ENCODE peak calls at places on chromosomes 4 and X, in four cellular contexts. X, L, Z and E are unnamed samples.

GRCh38 chr4:73648478-73648877 is 28.2 kb upstream of the RASSF6 start:
- DNase-seq in X (no peak), L (no peak), Z (no peak), E (no peak)

GRCh38 chrX:9788908-9789307 is 2.7 kb downstream of the SHROOM2 start:
- DNase-seq in X (no peak), L (no peak), Z (no peak), E (no peak)

GRCh38 chrX:10326578-10326977 is 169.8 kb downstream of the CLCN4 start:
- DNase-seq in X (peak), L (no peak), Z (no peak), E (peak)

GRCh38 chr4:110165382-110166285 is 32.8 kb downstream of the ELOVL6 start:
- DNase-seq in X (peak), L (no peak), Z (no peak), E (peak)

GRCh38 chr4:101865501-101866062 is 75.1 kb downstream of the BANK1 start:
- DNase-seq in X (no peak), L (no peak), Z (no peak), E (no peak)

GRCh38 chrX:9923357-9923756 is 43.8 kb upstream of the CLDN34 start:
- DNase-seq in X (no peak), L (no peak), Z (no peak), E (no peak)

GRCh38 chrX:20112022-20112421 is 4.7 kb downstream of the MAP7D2 start:
- DNase-seq in X (no peak), L (no peak), Z (no peak), E (no peak)

GRCh38 chr4:11914406-11914805 is 485.7 kb upstream of the HS3ST1 start:
- DNase-seq in X (no peak), L (peak), Z (peak), E (no peak)

GRCh38 chr4:86043755-86044592 is 315.9 kb downstream of the MAPK10 start:
- DNase-seq in X (peak), L (no peak), Z (no peak), E (peak)

GRCh38 chr4:123995939-123996338 is 599.3 kb downstream of the SPRY1 start:
- DNase-seq in X (no peak), L (no peak), Z (no peak), E (no peak)

GRCh38 chr4:11719879-11720278 is 291.2 kb upstream of the HS3ST1 start:
- DNase-seq in X (no peak), L (no peak), Z (no peak), E (no peak)

GRCh38 chr4:170025523-170026252 is 507 bp downstream of the MFAP3L start:
- DNase-seq in X (no peak), L (no peak), Z (no peak), E (no peak)

GRCh38 chr4:89152972-89153371 is 41.6 kb downstream of the TIGD2 start:
- DNase-seq in X (no peak), L (no peak), Z (no peak), E (no peak)

GRCh38 chrX:12206413-12206812 is 68.1 kb downstream of the FRMPD4 start:
- DNase-seq in X (no peak), L (no peak), Z (no peak), E (no peak)

GRCh38 chr4:174595141-174595929 is 73.0 kb upstream of the HPGD start:
- DNase-seq in X (no peak), L (no peak), Z (no peak), E (no peak)

GRCh38 chr4:70913947-70914445 is 11.8 kb downstream of the MOB1B start:
- DNase-seq in X (peak), L (no peak), Z (no peak), E (no peak)

GRCh38 chr4:113675731-113676707 is 85.5 kb downstream of the CAMK2D start:
- DNase-seq in X (no peak), L (no peak), Z (no peak), E (no peak)

GRCh38 chrX:28966335-28966734 is 379.1 kb downstream of the IL1RAPL1 start:
- DNase-seq in X (no peak), L (no peak), Z (no peak), E (no peak)

GRCh38 chr4:176435891-176436499 is 116.2 kb downstream of the SPCS3 start:
- DNase-seq in X (no peak), L (no peak), Z (no peak), E (no peak)

GRCh38 chrX:38271154-38271716 is 50.6 kb upstream of the SRPX start:
- DNase-seq in X (no peak), L (no peak), Z (no peak), E (no peak)

GRCh38 chrX:953879-954482 is 258.5 kb downstream of the CRLF2 start:
- DNase-seq in X (no peak), L (no peak), Z (no peak), E (no peak)

GRCh38 chr4:43008793-43009192 is 116.3 kb downstream of the GRXCR1 start:
- DNase-seq in X (no peak), L (no peak), Z (no peak), E (no peak)

GRCh38 chrX:120697053-120697452 is 67.2 kb upstream of the C1GALT1C1 start:
- DNase-seq in X (no peak), L (no peak), Z (no peak), E (no peak)

GRCh38 chr4:61064636-61065035 is 135.5 kb upstream of the ADGRL3 start:
- DNase-seq in X (no peak), L (no peak), Z (no peak), E (no peak)

GRCh38 chrX:101009086-101009485 is 39.6 kb downstream of the ARL13A start:
- DNase-seq in X (no peak), L (no peak), Z (no peak), E (no peak)

GRCh38 chr4:140151700-140152014 is 2.3 kb downstream of the MAML3 start:
- DNase-seq in X (peak), L (peak), Z (peak), E (peak)

GRCh38 chrX:69152398-69152797 is 12.9 kb downstream of the PJA1 start:
- DNase-seq in X (no peak), L (no peak), Z (no peak), E (no peak)

GRCh38 chr4:90995996-90996395 is 868.8 kb downstream of the CCSER1 start:
- DNase-seq in X (no peak), L (no peak), Z (no peak), E (no peak)

GRCh38 chrX:109952985-109953905 is 49.7 kb upstream of the TMEM164 start:
- DNase-seq in X (no peak), L (no peak), Z (no peak), E (no peak)

GRCh38 chr4:59127748-59128147 is 2017.6 kb upstream of the IGFBP7 start:
- DNase-seq in X (no peak), L (no peak), Z (no peak), E (no peak)

GRCh38 chr4:2252530-2252924 is 9.4 kb downstream of the MXD4 start:
- DNase-seq in X (no peak), L (no peak), Z (no peak), E (no peak)

GRCh38 chrX:3713225-3713936 is at the start of gene PRKX:
- DNase-seq in X (peak), L (no peak), Z (no peak), E (no peak)

GRCh38 chr4:11525085-11525484 is 96.4 kb upstream of the HS3ST1 start:
- DNase-seq in X (no peak), L (no peak), Z (no peak), E (no peak)

GRCh38 chr4:8580321-8581093 is at the start of gene GPR78:
- DNase-seq in X (peak), L (peak), Z (peak), E (no peak)

GRCh38 chrX:42619068-42619467 is 158.9 kb downstream of the PPP1R2C start:
- DNase-seq in X (no peak), L (no peak), Z (no peak), E (no peak)

GRCh38 chrX:42615161-42615563 is 162.8 kb downstream of the PPP1R2C start:
- DNase-seq in X (peak), L (peak), Z (no peak), E (peak)

DNA sequence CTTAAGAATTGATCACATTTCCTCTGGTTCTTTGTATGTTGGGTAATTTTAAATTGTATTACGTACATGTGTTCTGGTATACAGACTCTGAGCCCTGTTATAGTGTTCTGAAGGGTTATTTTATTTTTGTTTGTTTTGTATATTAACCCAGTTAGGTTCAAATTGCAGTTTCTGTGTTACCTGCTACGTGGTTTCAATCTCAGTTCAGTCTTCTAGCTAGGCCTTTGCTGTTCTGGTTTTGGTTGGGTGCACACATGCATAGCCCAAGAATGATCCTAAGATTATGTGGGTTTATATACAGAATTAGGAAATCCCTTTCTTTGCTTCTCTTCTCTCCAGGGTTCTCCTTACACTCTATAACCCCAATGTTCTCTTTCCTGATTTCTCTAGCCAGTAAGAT is 161.0 kb downstream of the PPP1R2C start:
- DNase-seq in X (no peak), L (no peak), Z (no peak), E (no peak)
- TF ChIP-seq ZNF274 in X (no peak), L (no peak), Z (no peak), E (no peak)

DNA sequence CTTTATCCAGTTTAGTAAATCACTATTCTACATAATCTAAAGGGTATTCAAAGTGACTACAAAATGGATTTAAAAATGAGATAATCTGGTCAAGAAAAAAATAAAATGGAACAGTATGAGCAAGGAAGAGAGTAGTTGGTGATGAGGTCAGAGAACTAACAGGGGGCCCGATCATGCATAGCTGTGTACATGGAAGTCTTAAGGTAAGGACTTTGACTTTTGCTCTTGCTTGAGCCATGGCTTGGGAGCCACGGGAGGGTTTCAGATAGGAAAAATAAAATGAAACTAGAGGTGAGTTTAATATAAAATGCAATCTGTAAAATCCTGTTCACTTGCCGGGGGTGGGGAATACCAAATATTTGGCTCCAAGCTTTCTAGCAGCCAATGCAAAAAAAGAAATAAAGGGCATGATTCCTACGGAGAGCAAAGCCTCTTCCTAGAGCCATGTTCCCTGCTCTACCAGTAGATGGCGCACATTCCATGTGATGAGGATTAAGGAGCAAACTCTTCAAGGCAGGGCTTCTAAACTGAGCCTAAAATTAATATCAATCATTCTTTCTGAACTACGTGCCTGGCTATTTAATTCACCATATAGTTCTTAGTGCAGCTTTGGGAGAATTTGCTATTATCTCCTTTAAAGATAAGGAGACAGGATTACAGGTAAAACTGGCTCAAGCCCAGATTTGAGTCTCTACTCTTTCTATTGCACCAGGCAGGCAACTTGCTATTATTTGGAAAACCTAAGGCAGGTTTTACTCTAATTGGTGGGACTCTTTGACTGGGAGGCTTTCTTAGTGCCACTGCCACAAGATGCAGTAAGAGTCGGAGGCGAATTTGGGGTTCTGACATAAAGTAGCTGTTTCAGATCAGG is 6.8 kb upstream of the CLCN5 start:
- DNase-seq in X (peak), L (peak), Z (no peak), E (peak)
- TF ChIP-seq YY1 in X (no peak), L (no peak), Z (no peak), E (no peak)

GRCh38 chr4:75306496-75306895 is 207.7 kb downstream of the RCHY1 start:
- DNase-seq in X (no peak), L (no peak), Z (no peak), E (no peak)
- TF ChIP-seq ZNF274 in X (no peak), L (no peak), Z (no peak), E (no peak)

GRCh38 chr4:37978509-37978908 is 18.3 kb downstream of the PTTG2 start:
- DNase-seq in X (no peak), L (no peak), Z (no peak), E (no peak)
- TF ChIP-seq YY1 in X (no peak), L (no peak), Z (no peak), E (no peak)

GRCh38 chr4:127370495-127371069 is 262.2 kb upstream of the INTU start:
- DNase-seq in X (peak), L (no peak), Z (no peak), E (no peak)
- TF ChIP-seq ZNF274 in X (no peak), L (no peak), Z (no peak), E (no peak)

DNA sequence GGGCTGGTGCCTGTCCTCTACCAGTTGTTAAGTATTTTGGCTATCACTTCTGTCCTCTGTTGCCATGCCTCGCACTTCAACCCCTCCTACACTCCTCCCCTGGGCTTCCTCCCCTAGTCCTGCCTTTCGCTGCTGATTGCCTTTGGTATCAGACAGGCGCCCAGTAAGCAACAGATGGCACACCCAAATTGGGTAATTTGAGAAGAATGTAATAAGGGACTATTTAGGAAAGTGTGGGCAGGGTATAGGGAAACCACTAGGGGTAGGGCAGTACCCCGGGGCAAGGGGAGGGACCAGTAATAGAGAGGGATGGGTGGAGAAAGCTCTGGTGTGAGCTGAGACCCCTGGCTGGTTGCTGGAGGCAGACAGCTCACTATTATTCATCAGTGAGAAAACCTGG is 172.7 kb upstream of the USP9X start:
- DNase-seq in X (no peak), L (no peak), Z (no peak), E (no peak)
- TF ChIP-seq YY1 in X (no peak), L (no peak), Z (no peak), E (no peak)

DNA sequence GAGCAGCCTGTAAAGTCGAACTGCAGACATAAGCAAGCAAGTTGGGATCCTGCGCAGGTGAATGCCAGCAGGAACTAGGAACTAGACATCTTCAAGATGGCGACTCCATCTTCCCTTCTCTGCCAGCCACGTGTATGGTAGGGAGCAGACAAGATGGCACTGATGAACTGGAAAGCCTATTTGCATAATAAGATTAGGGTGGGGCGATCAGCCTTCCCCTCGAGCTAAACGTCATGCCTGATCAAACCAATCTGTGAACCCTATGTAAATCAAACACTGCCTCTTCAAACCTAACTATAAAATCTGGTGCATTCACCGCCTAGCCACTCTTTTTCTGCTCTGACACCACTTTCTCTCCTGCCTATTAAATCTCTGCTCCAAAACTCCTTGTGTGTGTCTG is 28.1 kb upstream of the LGI2 start:
- DNase-seq in X (no peak), L (no peak), Z (no peak), E (no peak)
- TF ChIP-seq ZNF274 in X (no peak), L (no peak), Z (no peak), E (no peak)

GRCh38 chrX:152959626-152960025 is 34.3 kb downstream of the PNMA5 start:
- DNase-seq in X (no peak), L (no peak), Z (no peak), E (no peak)
- TF ChIP-seq YY1 in X (no peak), L (no peak), Z (no peak), E (no peak)

DNA sequence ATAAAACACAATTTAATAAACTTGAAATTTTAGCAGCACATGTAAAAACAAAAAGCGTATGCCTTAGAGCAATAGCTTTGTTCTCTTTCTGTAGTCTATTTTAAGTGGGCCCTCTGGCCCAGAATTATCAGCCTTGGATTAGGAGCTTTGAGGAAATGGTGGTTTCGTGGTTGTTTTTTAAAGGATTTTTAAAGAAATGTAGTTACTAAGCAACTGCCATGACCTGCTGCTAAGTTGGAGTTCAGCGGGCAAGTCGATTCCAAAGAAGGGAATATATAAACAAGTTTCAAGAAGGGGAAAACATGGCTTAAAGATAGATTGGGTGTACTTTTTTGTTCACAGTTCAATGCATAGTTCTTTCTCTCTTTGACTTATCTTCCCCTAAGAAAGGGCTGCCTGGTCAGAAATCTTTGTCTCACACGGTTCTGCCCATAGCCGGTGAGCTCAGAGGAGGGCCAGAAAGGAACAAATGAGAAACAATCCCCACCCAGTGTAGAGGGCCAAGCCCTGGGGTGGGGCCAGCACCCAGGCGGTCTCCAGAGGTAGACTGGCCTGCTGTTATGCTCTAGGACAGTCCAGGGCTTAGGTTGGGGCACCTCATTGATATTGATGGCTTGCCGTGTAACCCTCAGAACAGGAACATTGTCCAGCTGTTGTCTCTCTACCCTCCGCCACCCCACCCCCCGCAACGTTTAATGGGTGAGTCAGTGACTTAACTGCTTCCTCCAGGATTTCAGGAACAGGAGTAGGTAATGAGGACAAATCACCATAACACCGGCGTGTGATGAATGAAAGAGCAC is 32.5 kb downstream of the DLG3 start:
- DNase-seq in X (peak), L (peak), Z (peak), E (peak)
- TF ChIP-seq ZNF274 in X (no peak), L (no peak), Z (no peak), E (no peak)